ENCODE peak calls at places on chromosomes 16 and 17, in nine cellular contexts. One of them, this sample, is unnamed.

GRCh38 chr17:81419886-81420768 is 24.9 kb downstream of the BAHCC1 start:
- DNase-seq in suprapubic skin: no peak
- DNase-seq in breast epithelium: no peak
- DNase-seq in prostate gland: no peak
- DNase-seq in transverse colon: no peak
- DNase-seq in GM23338: no peak
- DNase-seq in endothelial cell of umbilical vein: no peak
- DNase-seq in upper lobe of left lung: peak; percentile 87
- DNase-seq in GM12878: no peak
- DNase-seq in this sample: no peak

GRCh38 chr16:9885876-9886275 is 296.4 kb downstream of the GRIN2A start:
- DNase-seq in transverse colon: no peak
- DNase-seq in GM12878: no peak
- DNase-seq in endothelial cell of umbilical vein: no peak
- DNase-seq in prostate gland: no peak
- DNase-seq in suprapubic skin: no peak
- DNase-seq in upper lobe of left lung: no peak
- DNase-seq in GM23338: no peak
- DNase-seq in breast epithelium: no peak
- DNase-seq in this sample: no peak

GRCh38 chr16:27330542-27330941 is 16.8 kb downstream of the IL4R start:
- DNase-seq in upper lobe of left lung: no peak
- DNase-seq in transverse colon: peak; percentile 65
- DNase-seq in breast epithelium: no peak
- DNase-seq in endothelial cell of umbilical vein: peak; percentile 62
- DNase-seq in prostate gland: no peak
- DNase-seq in GM23338: no peak
- DNase-seq in GM12878: no peak
- DNase-seq in suprapubic skin: peak; percentile 91
- DNase-seq in this sample: no peak

GRCh38 chr17:50087246-50087911 is 7.8 kb upstream of the PDK2 start:
- DNase-seq in prostate gland: peak; percentile 53
- DNase-seq in GM23338: peak; percentile 87
- DNase-seq in upper lobe of left lung: peak; percentile 58
- DNase-seq in endothelial cell of umbilical vein: peak; percentile 64
- DNase-seq in breast epithelium: no peak
- DNase-seq in GM12878: no peak
- DNase-seq in suprapubic skin: no peak
- DNase-seq in transverse colon: peak; percentile 78
- DNase-seq in this sample: peak; percentile 69

GRCh38 chr16:1054660-1055556 is 17.6 kb upstream of the SSTR5 start:
- DNase-seq in GM12878: no peak
- DNase-seq in GM23338: peak; percentile 91
- DNase-seq in breast epithelium: no peak
- DNase-seq in endothelial cell of umbilical vein: peak; percentile 36
- DNase-seq in transverse colon: peak; percentile 51
- DNase-seq in prostate gland: peak; percentile 35
- DNase-seq in suprapubic skin: no peak
- DNase-seq in upper lobe of left lung: peak; percentile 92
- DNase-seq in this sample: no peak

GRCh38 chr17:81021531-81022370 is 13.2 kb upstream of the BAIAP2 start:
- DNase-seq in breast epithelium: no peak
- DNase-seq in suprapubic skin: no peak
- DNase-seq in GM12878: no peak
- DNase-seq in upper lobe of left lung: no peak
- DNase-seq in prostate gland: no peak
- DNase-seq in transverse colon: no peak
- DNase-seq in endothelial cell of umbilical vein: no peak
- DNase-seq in GM23338: no peak
- DNase-seq in this sample: no peak

GRCh38 chr16:58118801-58119508 is 10.2 kb downstream of the CFAP20 start:
- DNase-seq in upper lobe of left lung: no peak
- DNase-seq in GM23338: no peak
- DNase-seq in transverse colon: no peak
- DNase-seq in breast epithelium: no peak
- DNase-seq in suprapubic skin: no peak
- DNase-seq in GM12878: no peak
- DNase-seq in prostate gland: no peak
- DNase-seq in endothelial cell of umbilical vein: no peak
- DNase-seq in this sample: no peak

GRCh38 chr16:89155851-89156739 is 15.5 kb upstream of the CDH15 start:
- DNase-seq in GM23338: no peak
- DNase-seq in upper lobe of left lung: peak; percentile 74
- DNase-seq in prostate gland: no peak
- DNase-seq in endothelial cell of umbilical vein: no peak
- DNase-seq in transverse colon: no peak
- DNase-seq in suprapubic skin: no peak
- DNase-seq in breast epithelium: no peak
- DNase-seq in GM12878: no peak
- DNase-seq in this sample: no peak

GRCh38 chr16:88405325-88406060 is 22.7 kb downstream of the ZNF469 start:
- DNase-seq in endothelial cell of umbilical vein: no peak
- DNase-seq in prostate gland: peak; percentile 27
- DNase-seq in GM23338: no peak
- DNase-seq in suprapubic skin: no peak
- DNase-seq in upper lobe of left lung: peak; percentile 86
- DNase-seq in breast epithelium: peak; percentile 74
- DNase-seq in GM12878: no peak
- DNase-seq in transverse colon: no peak
- DNase-seq in this sample: no peak

GRCh38 chr17:38869647-38870258 is at the start of gene LASP1:
- DNase-seq in breast epithelium: peak; percentile 85
- DNase-seq in suprapubic skin: peak; percentile 90
- DNase-seq in endothelial cell of umbilical vein: peak; percentile 87
- DNase-seq in GM12878: peak; percentile 55
- DNase-seq in GM23338: peak; percentile 88
- DNase-seq in transverse colon: peak; percentile 93
- DNase-seq in upper lobe of left lung: peak; percentile 97
- DNase-seq in prostate gland: peak; percentile 89
- DNase-seq in this sample: peak; percentile 81

GRCh38 chr17:38870259-38871165 is 654 bp downstream of the LASP1 start:
- DNase-seq in GM12878: no peak
- DNase-seq in GM23338: peak; percentile 80
- DNase-seq in upper lobe of left lung: peak; percentile 89
- DNase-seq in suprapubic skin: peak; percentile 87
- DNase-seq in prostate gland: peak; percentile 69
- DNase-seq in endothelial cell of umbilical vein: peak; percentile 38
- DNase-seq in breast epithelium: peak; percentile 74
- DNase-seq in transverse colon: peak; percentile 83
- DNase-seq in this sample: peak; percentile 79

GRCh38 chr17:38868095-38868967 is 1.5 kb upstream of the LASP1 start:
- DNase-seq in breast epithelium: no peak
- DNase-seq in GM12878: peak; percentile 51
- DNase-seq in GM23338: peak; percentile 74
- DNase-seq in endothelial cell of umbilical vein: peak; percentile 47
- DNase-seq in upper lobe of left lung: no peak
- DNase-seq in suprapubic skin: no peak
- DNase-seq in prostate gland: no peak
- DNase-seq in transverse colon: peak; percentile 56
- DNase-seq in this sample: no peak

GRCh38 chr17:38867179-38867994 is 2.5 kb upstream of the LASP1 start:
- DNase-seq in suprapubic skin: no peak
- DNase-seq in GM12878: peak; percentile 73
- DNase-seq in transverse colon: peak; percentile 57
- DNase-seq in endothelial cell of umbilical vein: peak; percentile 66
- DNase-seq in breast epithelium: no peak
- DNase-seq in upper lobe of left lung: no peak
- DNase-seq in GM23338: peak; percentile 79
- DNase-seq in prostate gland: no peak
- DNase-seq in this sample: peak; percentile 64

DNA sequence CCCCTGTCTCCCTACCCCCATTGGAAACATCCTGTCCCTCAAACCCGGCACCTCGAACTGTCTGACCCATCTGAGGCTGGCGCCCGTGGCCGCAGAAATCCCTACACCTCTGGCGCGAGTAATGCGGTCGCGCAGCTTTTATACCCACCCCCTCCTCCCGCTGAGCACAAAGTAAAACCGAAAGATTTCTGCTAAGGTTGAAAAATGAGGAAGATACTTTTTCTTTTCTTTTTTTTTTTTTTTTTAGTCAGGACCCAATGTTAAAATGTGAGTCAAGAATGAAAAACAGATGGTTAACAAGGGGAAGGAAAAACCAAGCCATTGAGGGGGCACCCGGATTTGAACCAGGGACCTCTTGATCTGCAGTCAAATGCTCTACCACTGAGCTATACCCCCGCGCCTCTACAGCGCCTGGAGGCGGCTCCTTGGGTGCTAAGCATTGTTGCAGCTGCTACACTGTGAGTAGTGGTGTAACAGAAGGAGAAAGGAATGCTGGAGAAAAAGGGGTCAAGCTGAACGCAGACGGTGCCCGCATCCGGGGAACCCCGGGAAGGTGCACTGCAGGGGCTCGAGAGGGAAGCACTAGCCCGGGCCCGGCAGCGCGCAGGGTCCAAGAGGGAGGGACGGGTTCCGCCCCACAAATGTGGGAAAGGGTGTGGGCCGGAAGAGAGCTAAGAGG is 751 bp upstream of the LASP1 start:
- DNase-seq in transverse colon: peak; percentile 94
- DNase-seq in prostate gland: peak; percentile 85
- DNase-seq in GM12878: peak; percentile 77
- DNase-seq in upper lobe of left lung: peak; percentile 94
- DNase-seq in endothelial cell of umbilical vein: peak; percentile 88
- DNase-seq in GM23338: peak; percentile 73
- DNase-seq in breast epithelium: peak; percentile 97
- DNase-seq in suprapubic skin: peak; percentile 95
- DNase-seq in this sample: peak; percentile 90
- TF ChIP-seq CTCF in transverse colon: no peak
- TF ChIP-seq CTCF in prostate gland: no peak
- TF ChIP-seq CTCF in GM12878: peak; percentile 46
- TF ChIP-seq CTCF in upper lobe of left lung: peak; percentile 23
- TF ChIP-seq CTCF in endothelial cell of umbilical vein: peak; percentile 17
- TF ChIP-seq CTCF in GM23338: peak; percentile 23
- TF ChIP-seq CTCF in breast epithelium: no peak
- TF ChIP-seq CTCF in suprapubic skin: no peak
- TF ChIP-seq CTCF in this sample: peak; percentile 49

GRCh38 chr17:35808962-35809854 is at the start of gene TAF15:
- DNase-seq in GM23338: peak; percentile 98
- DNase-seq in prostate gland: peak; percentile 97
- DNase-seq in endothelial cell of umbilical vein: peak; percentile 98
- DNase-seq in upper lobe of left lung: peak; percentile 98
- DNase-seq in suprapubic skin: peak; percentile 96
- DNase-seq in transverse colon: peak; percentile 97
- DNase-seq in breast epithelium: peak; percentile 96
- DNase-seq in GM12878: peak; percentile 97
- DNase-seq in this sample: peak; percentile 98

GRCh38 chr17:35804658-35805192 is 4.6 kb upstream of the TAF15 start:
- DNase-seq in suprapubic skin: no peak
- DNase-seq in endothelial cell of umbilical vein: peak; percentile 91
- DNase-seq in prostate gland: peak; percentile 59
- DNase-seq in GM23338: peak; percentile 95
- DNase-seq in upper lobe of left lung: no peak
- DNase-seq in transverse colon: peak; percentile 50
- DNase-seq in GM12878: peak; percentile 48
- DNase-seq in breast epithelium: no peak
- DNase-seq in this sample: peak; percentile 51

GRCh38 chr17:35808240-35808961 is 883 bp upstream of the TAF15 start:
- DNase-seq in endothelial cell of umbilical vein: no peak
- DNase-seq in suprapubic skin: no peak
- DNase-seq in upper lobe of left lung: peak; percentile 66
- DNase-seq in breast epithelium: no peak
- DNase-seq in GM23338: peak; percentile 44
- DNase-seq in GM12878: no peak
- DNase-seq in prostate gland: no peak
- DNase-seq in transverse colon: no peak
- DNase-seq in this sample: no peak

GRCh38 chr17:35809855-35810461 is 674 bp downstream of the TAF15 start:
- DNase-seq in suprapubic skin: no peak
- DNase-seq in breast epithelium: no peak
- DNase-seq in upper lobe of left lung: no peak
- DNase-seq in GM23338: no peak
- DNase-seq in GM12878: no peak
- DNase-seq in transverse colon: no peak
- DNase-seq in endothelial cell of umbilical vein: peak; percentile 49
- DNase-seq in prostate gland: no peak
- DNase-seq in this sample: no peak

GRCh38 chr17:35807371-35808144 is 1.7 kb upstream of the TAF15 start:
- DNase-seq in suprapubic skin: no peak
- DNase-seq in transverse colon: no peak
- DNase-seq in GM23338: no peak
- DNase-seq in prostate gland: no peak
- DNase-seq in breast epithelium: no peak
- DNase-seq in endothelial cell of umbilical vein: peak; percentile 51
- DNase-seq in GM12878: no peak
- DNase-seq in upper lobe of left lung: no peak
- DNase-seq in this sample: no peak
- H3K4me3 ChIP-seq in suprapubic skin: no peak overlapping the region
- H3K4me3 ChIP-seq in transverse colon: no peak overlapping the region
- H3K4me3 ChIP-seq in GM23338: no peak overlapping the region
- H3K4me3 ChIP-seq in prostate gland: no peak overlapping the region
- H3K4me3 ChIP-seq in breast epithelium: no peak overlapping the region
- H3K4me3 ChIP-seq in endothelial cell of umbilical vein: no peak overlapping the region
- H3K4me3 ChIP-seq in GM12878: no peak overlapping the region
- H3K4me3 ChIP-seq in upper lobe of left lung: no peak overlapping the region
- H3K4me3 ChIP-seq in this sample: no peak overlapping the region

GRCh38 chr17:9368631-9369030 is 207.0 kb downstream of the STX8 start:
- DNase-seq in upper lobe of left lung: no peak
- DNase-seq in prostate gland: no peak
- DNase-seq in transverse colon: no peak
- DNase-seq in GM12878: no peak
- DNase-seq in breast epithelium: no peak
- DNase-seq in GM23338: no peak
- DNase-seq in suprapubic skin: no peak
- DNase-seq in endothelial cell of umbilical vein: no peak
- DNase-seq in this sample: no peak
- TF ChIP-seq POLR2AphosphoS5 in upper lobe of left lung: no peak
- TF ChIP-seq POLR2AphosphoS5 in prostate gland: no peak
- TF ChIP-seq POLR2AphosphoS5 in transverse colon: no peak
- TF ChIP-seq POLR2AphosphoS5 in GM12878: no peak
- TF ChIP-seq POLR2AphosphoS5 in breast epithelium: no peak
- TF ChIP-seq POLR2AphosphoS5 in GM23338: no peak
- TF ChIP-seq POLR2AphosphoS5 in suprapubic skin: no peak
- TF ChIP-seq POLR2AphosphoS5 in endothelial cell of umbilical vein: no peak
- TF ChIP-seq POLR2AphosphoS5 in this sample: no peak

GRCh38 chr16:70744366-70744765 is 56.6 kb downstream of the VAC14 start:
- DNase-seq in GM12878: no peak
- DNase-seq in prostate gland: no peak
- DNase-seq in transverse colon: no peak
- DNase-seq in upper lobe of left lung: no peak
- DNase-seq in GM23338: no peak
- DNase-seq in endothelial cell of umbilical vein: no peak
- DNase-seq in suprapubic skin: no peak
- DNase-seq in breast epithelium: no peak
- DNase-seq in this sample: no peak

GRCh38 chr16:70745536-70746025 is 55.4 kb downstream of the VAC14 start:
- DNase-seq in suprapubic skin: no peak
- DNase-seq in endothelial cell of umbilical vein: no peak
- DNase-seq in transverse colon: no peak
- DNase-seq in breast epithelium: no peak
- DNase-seq in GM12878: no peak
- DNase-seq in GM23338: no peak
- DNase-seq in upper lobe of left lung: no peak
- DNase-seq in prostate gland: no peak
- DNase-seq in this sample: no peak

GRCh38 chr16:70747703-70748631 is 53.0 kb downstream of the VAC14 start:
- DNase-seq in prostate gland: no peak
- DNase-seq in GM23338: no peak
- DNase-seq in endothelial cell of umbilical vein: no peak
- DNase-seq in breast epithelium: no peak
- DNase-seq in transverse colon: no peak
- DNase-seq in GM12878: no peak
- DNase-seq in upper lobe of left lung: no peak
- DNase-seq in suprapubic skin: no peak
- DNase-seq in this sample: no peak

GRCh38 chr16:70746708-70747424 is 54.1 kb downstream of the VAC14 start:
- DNase-seq in GM23338: no peak
- DNase-seq in transverse colon: peak; percentile 82
- DNase-seq in breast epithelium: peak; percentile 74
- DNase-seq in endothelial cell of umbilical vein: peak; percentile 73
- DNase-seq in GM12878: no peak
- DNase-seq in prostate gland: peak; percentile 91
- DNase-seq in suprapubic skin: peak; percentile 83
- DNase-seq in upper lobe of left lung: no peak
- DNase-seq in this sample: peak; percentile 67

GRCh38 chr16:70746040-70746707 is 54.8 kb downstream of the VAC14 start:
- DNase-seq in GM23338: no peak
- DNase-seq in upper lobe of left lung: no peak
- DNase-seq in prostate gland: peak; percentile 76
- DNase-seq in transverse colon: peak; percentile 67
- DNase-seq in breast epithelium: peak; percentile 67
- DNase-seq in GM12878: no peak
- DNase-seq in suprapubic skin: peak; percentile 93
- DNase-seq in endothelial cell of umbilical vein: peak; percentile 36
- DNase-seq in this sample: peak; percentile 74
- TF ChIP-seq CTCF in GM23338: no peak
- TF ChIP-seq CTCF in upper lobe of left lung: no peak
- TF ChIP-seq CTCF in prostate gland: no peak
- TF ChIP-seq CTCF in transverse colon: no peak
- TF ChIP-seq CTCF in breast epithelium: no peak
- TF ChIP-seq CTCF in GM12878: no peak
- TF ChIP-seq CTCF in suprapubic skin: no peak
- TF ChIP-seq CTCF in endothelial cell of umbilical vein: no peak
- TF ChIP-seq CTCF in this sample: no peak